ENCODE peak calls at places on chromosomes 7 and 10, in eight cellular contexts. J, Q, W, E, Z, S, U and I are unnamed samples.

GRCh38 chr7:51352174-51353145 is 35.9 kb upstream of the COBL start:
- DNase-seq in J (no peak), Q (no peak), W (no peak), E (no peak), Z (no peak), S (no peak), U (no peak), I (no peak)

GRCh38 chr7:50409856-50410468 is 40.2 kb downstream of the FIGNL1 start:
- DNase-seq in J (no peak), Q (no peak), W (no peak), E (no peak), Z (no peak), S (no peak), U (no peak), I (no peak)

GRCh38 chr7:37416739-37417474 is 31.8 kb downstream of the ELMO1 start:
- DNase-seq in J (no peak), Q (no peak), W (no peak), E (no peak), Z (no peak), S (no peak), U (no peak), I (no peak)

GRCh38 chr7:96238976-96239766 is 82.7 kb downstream of the SLC25A13 start:
- DNase-seq in J (no peak), Q (no peak), W (no peak), E (peak; percentile 44), Z (no peak), S (no peak), U (no peak), I (no peak)

GRCh38 chr7:68752485-68752884 is 845.8 kb upstream of the AUTS2 start:
- DNase-seq in J (no peak), Q (no peak), W (peak; percentile 11), E (no peak), Z (no peak), S (no peak), U (no peak), I (no peak)

GRCh38 chr10:17409170-17409733 is 45.1 kb downstream of the ST8SIA6 start:
- DNase-seq in J (no peak), Q (no peak), W (no peak), E (no peak), Z (no peak), S (no peak), U (no peak), I (no peak)

GRCh38 chr10:119427263-119427864 is 115.2 kb downstream of the RGS10 start:
- DNase-seq in J (no peak), Q (no peak), W (no peak), E (no peak), Z (no peak), S (no peak), U (no peak), I (no peak)

GRCh38 chr7:1557771-1558170 is 1.8 kb upstream of the TMEM184A start:
- DNase-seq in J (no peak), Q (no peak), W (no peak), E (no peak), Z (no peak), S (no peak), U (no peak), I (no peak)

GRCh38 chr10:74763934-74764591 is 62.3 kb upstream of the KAT6B start:
- DNase-seq in J (no peak), Q (no peak), W (no peak), E (no peak), Z (no peak), S (no peak), U (no peak), I (no peak)

GRCh38 chr10:87659571-87660483 is at the start of gene PAPSS2:
- DNase-seq in J (no peak), Q (no peak), W (peak; percentile 72), E (peak; percentile 76), Z (peak; percentile 89), S (peak; percentile 64), U (no peak), I (peak; percentile 35)
- TF ChIP-seq CTCF in J (no peak), Q (peak; percentile 26), W (no peak), E (peak; percentile 12), Z (no peak), S (no peak), U (no peak), I (peak; percentile 24)

GRCh38 chr10:84205049-84205852 is 10.9 kb downstream of the CDHR1 start:
- DNase-seq in J (peak; percentile 62), Q (no peak), W (peak; percentile 79), E (peak; percentile 6), Z (no peak), S (no peak), U (peak; percentile 84), I (peak; percentile 41)
- TF ChIP-seq CTCF in J (peak; percentile 70), Q (peak; percentile 76), W (peak; percentile 89), E (peak; percentile 65), Z (peak; percentile 66), S (peak; percentile 25), U (peak; percentile 78), I (peak; percentile 82)

GRCh38 chr7:101816499-101817030 is 861 bp upstream of the CUX1 start:
- DNase-seq in J (peak; percentile 14), Q (no peak), W (peak; percentile 70), E (peak; percentile 34), Z (peak; percentile 79), S (peak; percentile 64), U (no peak), I (peak; percentile 28)
- TF ChIP-seq CTCF in J (no peak), Q (no peak), W (no peak), E (no peak), Z (no peak), S (no peak), U (no peak), I (peak; percentile 12)

DNA sequence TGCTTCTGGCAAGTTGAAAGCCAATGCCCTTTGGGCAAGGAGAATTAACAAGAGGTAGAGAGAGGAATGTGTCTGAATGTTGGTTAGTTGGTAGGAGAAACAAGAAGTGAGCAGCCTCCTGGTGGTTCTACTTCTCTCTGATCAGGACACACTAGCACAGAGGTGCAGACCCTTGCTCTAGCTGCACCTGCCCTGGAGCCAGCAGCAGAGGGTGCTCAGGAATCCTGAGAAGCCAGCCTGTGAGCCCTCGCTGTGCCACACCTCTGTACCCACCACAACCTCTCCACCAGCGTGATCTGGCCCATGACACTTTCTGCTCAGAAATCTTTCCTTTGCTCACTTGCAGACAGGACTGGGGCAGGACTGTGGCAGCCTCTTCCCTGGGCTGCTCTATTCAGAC is 364.7 kb downstream of the RPS24 start:
- DNase-seq in J (no peak), Q (no peak), W (no peak), E (no peak), Z (no peak), S (no peak), U (no peak), I (no peak)
- TF ChIP-seq CTCF in J (no peak), Q (no peak), W (no peak), E (no peak), Z (no peak), S (no peak), U (no peak), I (no peak)

DNA sequence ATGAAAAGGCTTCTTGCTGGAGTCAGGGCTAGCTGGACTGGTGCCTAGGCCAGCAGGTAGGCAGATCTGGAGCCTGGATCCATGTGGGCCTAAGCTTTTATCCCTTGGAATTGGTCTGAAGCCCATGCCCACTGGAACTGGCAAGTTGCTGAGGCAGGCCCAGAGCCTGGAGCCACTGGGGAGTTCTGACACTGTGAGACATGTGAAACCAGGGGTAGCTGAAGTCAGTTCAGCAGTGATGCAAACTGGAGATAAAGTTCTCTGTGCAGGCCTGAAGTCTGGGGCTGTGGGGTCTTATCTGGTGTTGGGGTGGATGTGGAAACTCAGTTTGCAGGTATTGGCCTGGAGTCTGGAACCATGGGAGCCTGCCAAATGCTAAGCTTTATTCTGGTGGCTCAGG is 9.7 kb upstream of the THSD7A start:
- DNase-seq in J (no peak), Q (no peak), W (no peak), E (no peak), Z (no peak), S (no peak), U (no peak), I (no peak)
- TF ChIP-seq CTCF in J (no peak), Q (no peak), W (no peak), E (no peak), Z (no peak), S (no peak), U (no peak), I (no peak)

DNA sequence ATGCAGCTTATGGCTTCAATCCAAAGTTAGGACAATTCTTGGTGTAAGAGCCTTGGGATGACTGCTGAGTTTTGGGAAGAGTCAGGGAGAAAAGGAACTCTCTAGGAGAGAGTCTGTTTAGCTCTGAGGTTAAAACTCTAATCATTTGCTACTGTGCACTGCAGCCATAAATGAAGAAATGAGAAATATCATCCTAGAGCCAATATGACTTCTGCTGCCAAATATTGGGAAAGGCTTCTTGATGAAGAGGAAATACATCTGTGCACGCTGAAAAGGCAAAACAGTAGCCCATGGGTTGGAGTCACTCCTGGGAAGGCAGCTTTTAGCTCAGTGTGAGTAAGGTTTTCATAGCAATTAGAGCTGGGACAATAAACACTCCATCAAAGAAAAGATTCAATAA is 308.8 kb downstream of the SFMBT2 start:
- DNase-seq in J (no peak), Q (no peak), W (no peak), E (no peak), Z (no peak), S (no peak), U (no peak), I (no peak)
- TF ChIP-seq CTCF in J (no peak), Q (no peak), W (no peak), E (no peak), Z (no peak), S (no peak), U (no peak), I (no peak)

GRCh38 chr7:22109761-22110160 is 164.1 kb upstream of the CDCA7L start:
- DNase-seq in J (no peak), Q (no peak), W (peak; percentile 48), E (peak; percentile 21), Z (no peak), S (peak; percentile 60), U (peak; percentile 74), I (no peak)
- TF ChIP-seq CTCF in J (no peak), Q (peak; percentile 44), W (no peak), E (peak; percentile 42), Z (no peak), S (no peak), U (no peak), I (no peak)

DNA sequence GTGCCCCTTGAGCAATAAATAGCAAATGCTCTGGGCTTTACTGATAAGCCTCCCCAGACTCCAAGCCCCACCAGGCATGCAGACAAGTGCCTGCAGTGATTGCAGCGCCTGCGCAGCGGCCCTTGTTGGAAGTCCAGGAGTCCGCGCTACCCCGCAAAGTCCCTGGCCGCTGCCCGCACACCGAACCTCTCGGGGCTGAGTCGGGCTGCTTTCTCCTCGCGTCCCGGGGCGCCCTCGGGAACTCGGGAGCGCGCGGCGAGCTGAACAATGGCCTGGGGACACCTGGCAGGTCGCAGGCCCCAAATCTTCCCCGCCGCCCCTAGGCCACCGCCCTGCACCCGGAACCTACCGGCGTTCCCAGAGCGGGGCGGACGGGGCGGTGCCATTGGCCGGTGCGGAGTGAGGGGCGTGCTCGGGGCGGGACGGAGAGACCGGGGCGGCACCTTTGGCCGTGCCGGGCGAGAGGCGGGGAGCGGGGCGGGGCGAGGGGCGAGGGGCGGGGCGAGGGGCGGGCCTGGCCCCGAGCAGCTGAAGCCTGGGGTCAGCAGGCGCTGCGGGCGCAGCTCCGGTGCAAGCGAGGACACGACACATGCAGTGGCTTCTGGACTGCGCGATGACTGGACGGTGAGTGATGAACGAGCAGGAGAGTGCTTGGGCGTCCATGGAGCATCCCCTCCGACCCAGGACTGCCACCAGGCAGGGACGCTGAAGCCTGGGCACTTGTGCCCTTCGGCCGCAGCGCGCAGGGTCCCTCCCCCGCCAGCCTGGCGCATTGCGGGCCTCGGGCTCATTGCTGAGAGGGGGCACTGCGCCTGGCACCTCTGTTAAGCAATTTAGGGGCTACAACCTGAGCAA is at the start of gene RASSF4:
- DNase-seq in J (peak; percentile 88), Q (no peak), W (peak; percentile 95), E (peak; percentile 81), Z (peak; percentile 98), S (peak; percentile 95), U (peak; percentile 79), I (peak; percentile 88)
- TF ChIP-seq CTCF in J (no peak), Q (no peak), W (no peak), E (no peak), Z (no peak), S (no peak), U (peak; percentile 33), I (no peak)